ENCODE peak calls at places on chromosome 18, in eight cellular contexts. G, T, A, E, B, C, Q and L are unnamed samples.

GRCh38 chr18:9737814-9738160 is 29.7 kb downstream of the RAB31 start:
- DNase-seq in E (no peak), B (no peak), A (peak; percentile 58), Q (no peak), T (no peak), G (no peak), C (no peak), L (no peak)

GRCh38 chr18:27921392-27921791 is 255.5 kb downstream of the CDH2 start:
- DNase-seq in A (no peak), E (no peak), G (no peak), B (no peak), Q (peak; percentile 1), C (no peak), T (no peak), L (no peak)

GRCh38 chr18:3213231-3214059 is 6.3 kb downstream of the MYOM1 start:
- DNase-seq in A (peak; percentile 16), B (no peak), Q (no peak), E (no peak), T (no peak), G (no peak), C (no peak), L (no peak)

GRCh38 chr18:36411745-36412168 is 114.2 kb downstream of the FHOD3 start:
- DNase-seq in B (no peak), C (peak; percentile 21), Q (no peak), E (peak; percentile 73), A (peak; percentile 41), G (peak; percentile 70), T (peak; percentile 19), L (peak; percentile 48)

GRCh38 chr18:32093106-32093511 is 1.4 kb downstream of the RNF138 start:
- DNase-seq in C (peak; percentile 16), A (no peak), T (peak; percentile 58), E (peak; percentile 52), G (peak; percentile 68), Q (peak; percentile 27), B (no peak), L (peak; percentile 60)

GRCh38 chr18:26002375-26002774 is 88.0 kb downstream of the SS18 start:
- DNase-seq in T (peak; percentile 31), Q (no peak), G (no peak), B (no peak), E (no peak), C (no peak), A (no peak), L (no peak)

GRCh38 chr18:27789406-27789805 is 387.5 kb downstream of the CDH2 start:
- DNase-seq in Q (no peak), G (no peak), T (no peak), E (no peak), B (no peak), C (no peak), A (no peak), L (no peak)

GRCh38 chr18:24915547-24915946 is 436.4 kb downstream of the ZNF521 start:
- DNase-seq in T (peak; percentile 75), B (no peak), G (no peak), A (no peak), E (no peak), Q (no peak), C (no peak), L (no peak)

GRCh38 chr18:58687871-58688308 is 16.6 kb downstream of the MALT1 start:
- DNase-seq in T (no peak), B (peak; percentile 73), C (no peak), Q (no peak), G (no peak), E (no peak), A (no peak), L (no peak)

GRCh38 chr18:22099925-22100324 is 69.5 kb upstream of the GATA6 start:
- DNase-seq in B (no peak), C (no peak), T (no peak), Q (no peak), A (no peak), E (no peak), G (no peak), L (no peak)

GRCh38 chr18:58604301-58604700 is 24.6 kb downstream of the ALPK2 start:
- DNase-seq in G (no peak), Q (no peak), T (no peak), E (no peak), C (no peak), B (no peak), A (no peak), L (no peak)

GRCh38 chr18:5620284-5620683 is 76.5 kb upstream of the EPB41L3 start:
- DNase-seq in T (peak; percentile 60), E (no peak), A (no peak), Q (no peak), C (no peak), B (no peak), G (no peak), L (no peak)

GRCh38 chr18:76679259-76679658 is 143.1 kb upstream of the ZNF236 start:
- DNase-seq in Q (no peak), A (no peak), E (peak; percentile 42), B (no peak), T (no peak), G (no peak), C (peak; percentile 11), L (no peak)

GRCh38 chr18:63043516-63043915 is 276.1 kb downstream of the BCL2 start:
- DNase-seq in G (no peak), Q (no peak), B (no peak), E (no peak), T (peak; percentile 7), A (no peak), C (no peak), L (no peak)

GRCh38 chr18:49728542-49728941 is 84.8 kb downstream of the ACAA2 start:
- DNase-seq in G (peak; percentile 90), E (peak; percentile 81), Q (peak; percentile 21), T (no peak), C (peak; percentile 35), B (no peak), A (peak; percentile 48), L (peak; percentile 37)

GRCh38 chr18:33123852-33124251 is 316.7 kb downstream of the CCDC178 start:
- DNase-seq in C (no peak), A (no peak), Q (no peak), B (no peak), E (no peak), G (no peak), T (no peak), L (no peak)

GRCh38 chr18:51077217-51077616 is 47.2 kb downstream of the SMAD4 start:
- DNase-seq in B (no peak), E (no peak), A (no peak), C (no peak), G (no peak), T (peak; percentile 62), Q (no peak), L (no peak)

GRCh38 chr18:39521164-39521563 is 1955.6 kb upstream of the CELF4 start:
- DNase-seq in E (no peak), G (no peak), Q (no peak), T (no peak), C (peak; percentile 45), B (no peak), A (no peak), L (no peak)

GRCh38 chr18:35039633-35040032 is 1.6 kb upstream of the MAPRE2 start:
- DNase-seq in B (no peak), C (no peak), E (no peak), T (peak; percentile 22), G (no peak), Q (no peak), A (no peak), L (no peak)

GRCh38 chr18:35040638-35040987 is 600 bp upstream of the MAPRE2 start:
- DNase-seq in A (no peak), Q (no peak), E (no peak), T (no peak), C (no peak), B (no peak), G (no peak), L (no peak)

GRCh38 chr18:65091737-65092329 is 659.0 kb upstream of the CDH7 start:
- DNase-seq in C (peak; percentile 14), T (peak; percentile 0), E (no peak), Q (no peak), A (peak; percentile 1), G (no peak), B (no peak), L (no peak)

GRCh38 chr18:39302481-39302880 is 1736.9 kb upstream of the CELF4 start:
- DNase-seq in B (no peak), E (no peak), T (no peak), Q (no peak), C (no peak), G (no peak), A (no peak), L (no peak)

GRCh38 chr18:37430346-37431076 is 135.1 kb downstream of the CELF4 start:
- DNase-seq in B (no peak), T (no peak), A (peak; percentile 59), C (no peak), G (peak; percentile 60), Q (no peak), E (peak; percentile 63), L (peak; percentile 21)

GRCh38 chr18:63378919-63379638 is 12.1 kb upstream of the KDSR start:
- DNase-seq in G (no peak), T (no peak), C (no peak), Q (no peak), A (no peak), E (no peak), B (no peak), L (no peak)

GRCh38 chr18:79988079-79988924 is at the start of gene TXNL4A:
- DNase-seq in B (peak; percentile 54), C (peak; percentile 69), E (peak; percentile 67), Q (peak; percentile 50), T (peak; percentile 89), G (peak; percentile 86), A (peak; percentile 92), L (peak; percentile 83)

GRCh38 chr18:8841781-8842485 is 136.6 kb downstream of the MTCL1 start:
- DNase-seq in C (no peak), G (no peak), T (peak; percentile 65), Q (no peak), E (no peak), A (no peak), B (no peak), L (no peak)

GRCh38 chr18:5058768-5059539 is 138.1 kb downstream of the AKAIN1 start:
- DNase-seq in C (no peak), Q (no peak), G (no peak), E (no peak), T (no peak), A (no peak), B (peak; percentile 26), L (no peak)

GRCh38 chr18:74598350-74599001 is 806 bp downstream of the ZNF407 start:
- DNase-seq in A (peak; percentile 85), Q (peak; percentile 31), B (no peak), T (peak; percentile 46), C (peak; percentile 60), E (peak; percentile 45), G (peak; percentile 72), L (peak; percentile 48)
- TF ChIP-seq USF2 in A (no peak), Q (no peak), B (no peak), T (no peak), C (no peak), E (no peak), G (no peak), L (no peak)

GRCh38 chr18:48318481-48318880 is 90.7 kb downstream of the ZBTB7C start:
- DNase-seq in B (no peak), E (peak; percentile 31), C (no peak), G (no peak), A (no peak), Q (no peak), T (no peak), L (no peak)
- TF ChIP-seq USF2 in B (no peak), E (no peak), C (no peak), G (no peak), A (no peak), Q (no peak), T (no peak), L (no peak)

GRCh38 chr18:55275042-55275897 is 312.7 kb downstream of the TCF4 start:
- DNase-seq in E (no peak), C (no peak), T (peak; percentile 82), Q (no peak), G (no peak), B (no peak), A (no peak), L (no peak)
- TF ChIP-seq USF2 in E (no peak), C (no peak), T (no peak), Q (no peak), G (no peak), B (no peak), A (no peak), L (no peak)

GRCh38 chr18:44079602-44080001 is 601.1 kb upstream of the SETBP1 start:
- DNase-seq in B (no peak), C (peak; percentile 4), G (no peak), A (no peak), T (peak; percentile 70), Q (no peak), E (no peak), L (no peak)
- TF ChIP-seq USF2 in B (no peak), C (no peak), G (no peak), A (no peak), T (no peak), Q (no peak), E (no peak), L (no peak)